ENCODE peak calls at places on chromosome 1, in seven cellular contexts. One of them, this sample, is unnamed.

GRCh38 chr1:155834296-155834926 is 22.6 kb downstream of the GON4L start:
- DNase-seq in CD8-positive, alpha-beta memory T cell: no peak
- DNase-seq in upper lobe of right lung: no peak
- DNase-seq in A549: no peak
- DNase-seq in ascending aorta: no peak
- DNase-seq in fibroblast of lung: peak; percentile 21
- DNase-seq in endodermal cell: peak; percentile 66
- DNase-seq in this sample: no peak

GRCh38 chr1:201759194-201759814 is 69.7 kb upstream of the IPO9 start:
- DNase-seq in ascending aorta: no peak
- DNase-seq in upper lobe of right lung: no peak
- DNase-seq in CD8-positive, alpha-beta memory T cell: no peak
- DNase-seq in A549: no peak
- DNase-seq in endodermal cell: no peak
- DNase-seq in fibroblast of lung: peak; percentile 50
- DNase-seq in this sample: no peak

GRCh38 chr1:47207811-47208373 is 18.1 kb upstream of the PDZK1IP1 start:
- DNase-seq in endodermal cell: no peak
- DNase-seq in fibroblast of lung: no peak
- DNase-seq in A549: no peak
- DNase-seq in ascending aorta: peak; percentile 33
- DNase-seq in upper lobe of right lung: no peak
- DNase-seq in CD8-positive, alpha-beta memory T cell: no peak
- DNase-seq in this sample: no peak

GRCh38 chr1:237287876-237288517 is 246.0 kb downstream of the RYR2 start:
- DNase-seq in ascending aorta: no peak
- DNase-seq in endodermal cell: peak; percentile 53
- DNase-seq in A549: no peak
- DNase-seq in CD8-positive, alpha-beta memory T cell: no peak
- DNase-seq in upper lobe of right lung: no peak
- DNase-seq in fibroblast of lung: no peak
- DNase-seq in this sample: no peak

GRCh38 chr1:196891251-196891650 is 3.4 kb downstream of the CFHR4 start:
- DNase-seq in fibroblast of lung: no peak
- DNase-seq in upper lobe of right lung: no peak
- DNase-seq in A549: no peak
- DNase-seq in ascending aorta: no peak
- DNase-seq in endodermal cell: no peak
- DNase-seq in CD8-positive, alpha-beta memory T cell: no peak
- DNase-seq in this sample: no peak

GRCh38 chr1:226419284-226419683 is 11.4 kb upstream of the PARP1 start:
- DNase-seq in CD8-positive, alpha-beta memory T cell: no peak
- DNase-seq in A549: no peak
- DNase-seq in ascending aorta: no peak
- DNase-seq in upper lobe of right lung: no peak
- DNase-seq in fibroblast of lung: no peak
- DNase-seq in endodermal cell: peak; percentile 10
- DNase-seq in this sample: no peak

GRCh38 chr1:169133801-169134558 is 27.5 kb downstream of the ATP1B1 start:
- DNase-seq in ascending aorta: no peak
- DNase-seq in A549: no peak
- DNase-seq in endodermal cell: no peak
- DNase-seq in fibroblast of lung: peak; percentile 38
- DNase-seq in CD8-positive, alpha-beta memory T cell: no peak
- DNase-seq in upper lobe of right lung: no peak
- DNase-seq in this sample: no peak

GRCh38 chr1:209583408-209583807 is at the start of gene CAMK1G:
- DNase-seq in A549: no peak
- DNase-seq in ascending aorta: no peak
- DNase-seq in CD8-positive, alpha-beta memory T cell: no peak
- DNase-seq in endodermal cell: peak; percentile 84
- DNase-seq in upper lobe of right lung: no peak
- DNase-seq in fibroblast of lung: peak; percentile 88
- DNase-seq in this sample: no peak

GRCh38 chr1:55214903-55215193 is 316 bp downstream of the USP24 start:
- DNase-seq in fibroblast of lung: peak; percentile 53
- DNase-seq in endodermal cell: peak; percentile 84
- DNase-seq in CD8-positive, alpha-beta memory T cell: no peak
- DNase-seq in upper lobe of right lung: peak; percentile 79
- DNase-seq in ascending aorta: peak; percentile 66
- DNase-seq in A549: no peak
- DNase-seq in this sample: no peak

GRCh38 chr1:77385551-77385950 is 103.7 kb downstream of the AK5 start:
- DNase-seq in fibroblast of lung: no peak
- DNase-seq in upper lobe of right lung: no peak
- DNase-seq in ascending aorta: no peak
- DNase-seq in CD8-positive, alpha-beta memory T cell: no peak
- DNase-seq in endodermal cell: no peak
- DNase-seq in A549: no peak
- DNase-seq in this sample: no peak

GRCh38 chr1:66981679-66982078 is 56.9 kb downstream of the MIER1 start:
- DNase-seq in upper lobe of right lung: no peak
- DNase-seq in fibroblast of lung: peak; percentile 44
- DNase-seq in A549: no peak
- DNase-seq in endodermal cell: no peak
- DNase-seq in CD8-positive, alpha-beta memory T cell: peak; percentile 48
- DNase-seq in ascending aorta: no peak
- DNase-seq in this sample: no peak

GRCh38 chr1:60679976-60680375 is 402.4 kb upstream of the NFIA start:
- DNase-seq in A549: no peak
- DNase-seq in upper lobe of right lung: no peak
- DNase-seq in fibroblast of lung: no peak
- DNase-seq in ascending aorta: no peak
- DNase-seq in CD8-positive, alpha-beta memory T cell: no peak
- DNase-seq in endodermal cell: no peak
- DNase-seq in this sample: no peak

GRCh38 chr1:25544243-25544764 is 898 bp downstream of the LDLRAP1 start:
- DNase-seq in upper lobe of right lung: no peak
- DNase-seq in CD8-positive, alpha-beta memory T cell: no peak
- DNase-seq in fibroblast of lung: no peak
- DNase-seq in A549: no peak
- DNase-seq in endodermal cell: peak; percentile 64
- DNase-seq in ascending aorta: no peak
- DNase-seq in this sample: no peak

GRCh38 chr1:148263906-148264255 is 111.8 kb upstream of the NBPF11 start:
- DNase-seq in upper lobe of right lung: no peak
- DNase-seq in fibroblast of lung: no peak
- DNase-seq in CD8-positive, alpha-beta memory T cell: no peak
- DNase-seq in endodermal cell: no peak
- DNase-seq in ascending aorta: no peak
- DNase-seq in A549: peak; percentile 7
- DNase-seq in this sample: no peak

GRCh38 chr1:150024156-150024555 is 13.6 kb upstream of the OTUD7B start:
- DNase-seq in fibroblast of lung: no peak
- DNase-seq in CD8-positive, alpha-beta memory T cell: no peak
- DNase-seq in ascending aorta: no peak
- DNase-seq in upper lobe of right lung: no peak
- DNase-seq in endodermal cell: no peak
- DNase-seq in A549: no peak
- DNase-seq in this sample: no peak

GRCh38 chr1:110385369-110385768 is 5.5 kb downstream of the SLC16A4 start:
- DNase-seq in upper lobe of right lung: no peak
- DNase-seq in A549: no peak
- DNase-seq in endodermal cell: no peak
- DNase-seq in fibroblast of lung: no peak
- DNase-seq in ascending aorta: no peak
- DNase-seq in CD8-positive, alpha-beta memory T cell: no peak
- DNase-seq in this sample: no peak

DNA sequence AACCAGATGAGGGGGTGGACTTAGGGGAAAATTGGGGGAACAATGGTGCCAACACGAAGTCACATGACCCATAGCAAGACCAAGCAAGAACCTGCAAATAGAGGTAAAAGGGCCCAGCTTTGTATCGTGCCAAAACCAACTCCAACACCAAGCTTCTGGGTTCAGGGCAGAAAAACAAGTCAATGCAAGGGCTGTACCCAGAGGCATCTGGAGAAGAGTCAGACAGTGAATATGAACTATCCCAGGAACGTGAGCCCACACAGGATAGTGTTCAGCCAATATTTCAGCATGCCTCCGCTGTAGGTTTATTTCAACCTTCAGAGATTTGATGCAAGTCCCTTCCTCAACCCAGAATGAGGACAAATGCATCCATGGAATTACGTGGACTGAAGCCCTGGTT is 15.0 kb upstream of the ZMYM6 start:
- DNase-seq in endodermal cell: no peak
- DNase-seq in fibroblast of lung: no peak
- DNase-seq in ascending aorta: no peak
- DNase-seq in A549: no peak
- DNase-seq in CD8-positive, alpha-beta memory T cell: no peak
- DNase-seq in upper lobe of right lung: no peak
- DNase-seq in this sample: no peak
- H3K4me1 ChIP-seq in endodermal cell: no peaks in the 10 kb centered on the region
- H3K4me1 ChIP-seq in fibroblast of lung: peaks cover 8% of the 10 kb centered on the region
- H3K4me1 ChIP-seq in ascending aorta: no peaks in the 10 kb centered on the region
- H3K4me1 ChIP-seq in A549: no peaks in the 10 kb centered on the region
- H3K4me1 ChIP-seq in CD8-positive, alpha-beta memory T cell: no peaks in the 10 kb centered on the region
- H3K4me1 ChIP-seq in upper lobe of right lung: no peaks in the 10 kb centered on the region
- H3K4me1 ChIP-seq in this sample: peaks cover 13% of the 10 kb centered on the region

DNA sequence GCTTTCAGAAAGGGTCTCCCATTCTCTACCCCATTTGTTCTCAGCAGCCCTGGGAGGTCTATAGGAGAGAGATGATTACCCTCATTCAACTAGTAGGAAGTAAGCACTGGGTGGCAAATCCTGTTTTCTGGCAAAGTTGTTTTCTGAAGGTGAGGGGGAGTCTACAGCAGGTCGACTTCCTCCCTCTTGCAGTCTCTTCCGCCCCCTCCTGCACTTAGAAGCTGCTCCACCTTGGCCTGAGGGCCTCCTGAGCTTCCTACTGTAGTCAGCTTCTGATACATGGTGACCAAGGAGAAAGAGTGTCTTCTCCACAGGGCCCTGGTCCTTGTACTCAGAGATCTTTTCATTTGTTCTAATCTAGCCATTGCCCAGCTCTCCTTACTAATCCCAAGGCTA is 93.1 kb downstream of the RGL1 start:
- DNase-seq in CD8-positive, alpha-beta memory T cell: no peak
- DNase-seq in upper lobe of right lung: no peak
- DNase-seq in endodermal cell: no peak
- DNase-seq in ascending aorta: no peak
- DNase-seq in A549: no peak
- DNase-seq in fibroblast of lung: no peak
- DNase-seq in this sample: no peak
- H3K4me1 ChIP-seq in CD8-positive, alpha-beta memory T cell: no peaks in the 10 kb centered on the region
- H3K4me1 ChIP-seq in upper lobe of right lung: peaks cover 8% of the 10 kb centered on the region
- H3K4me1 ChIP-seq in endodermal cell: no peaks in the 10 kb centered on the region
- H3K4me1 ChIP-seq in ascending aorta: no peaks in the 10 kb centered on the region
- H3K4me1 ChIP-seq in A549: peaks cover 2% of the 10 kb centered on the region
- H3K4me1 ChIP-seq in fibroblast of lung: no peaks in the 10 kb centered on the region
- H3K4me1 ChIP-seq in this sample: no peaks in the 10 kb centered on the region

GRCh38 chr1:2529776-2530500 is at the start of gene HES5:
- DNase-seq in endodermal cell: peak; percentile 86
- DNase-seq in fibroblast of lung: no peak
- DNase-seq in ascending aorta: no peak
- DNase-seq in upper lobe of right lung: no peak
- DNase-seq in A549: no peak
- DNase-seq in CD8-positive, alpha-beta memory T cell: no peak
- DNase-seq in this sample: no peak
- H3K4me1 ChIP-seq in endodermal cell: no peaks in the 10 kb centered on the region
- H3K4me1 ChIP-seq in fibroblast of lung: peaks cover 5% of the 10 kb centered on the region
- H3K4me1 ChIP-seq in ascending aorta: peaks cover 33% of the 10 kb centered on the region
- H3K4me1 ChIP-seq in upper lobe of right lung: peaks cover 37% of the 10 kb centered on the region
- H3K4me1 ChIP-seq in A549: peaks cover 32% of the 10 kb centered on the region
- H3K4me1 ChIP-seq in CD8-positive, alpha-beta memory T cell: peaks cover 32% of the 10 kb centered on the region
- H3K4me1 ChIP-seq in this sample: peaks cover 80% of the 10 kb centered on the region

GRCh38 chr1:94669213-94669612 is 127.7 kb upstream of the F3 start:
- DNase-seq in upper lobe of right lung: no peak
- DNase-seq in endodermal cell: no peak
- DNase-seq in CD8-positive, alpha-beta memory T cell: no peak
- DNase-seq in ascending aorta: no peak
- DNase-seq in fibroblast of lung: no peak
- DNase-seq in A549: no peak
- DNase-seq in this sample: no peak
- H3K4me1 ChIP-seq in upper lobe of right lung: no peaks in the 10 kb centered on the region
- H3K4me1 ChIP-seq in endodermal cell: peaks cover 17% of the 10 kb centered on the region
- H3K4me1 ChIP-seq in CD8-positive, alpha-beta memory T cell: no peaks in the 10 kb centered on the region
- H3K4me1 ChIP-seq in ascending aorta: no peaks in the 10 kb centered on the region
- H3K4me1 ChIP-seq in fibroblast of lung: peaks cover 3% of the 10 kb centered on the region
- H3K4me1 ChIP-seq in A549: peaks cover 3% of the 10 kb centered on the region
- H3K4me1 ChIP-seq in this sample: no peaks in the 10 kb centered on the region

DNA sequence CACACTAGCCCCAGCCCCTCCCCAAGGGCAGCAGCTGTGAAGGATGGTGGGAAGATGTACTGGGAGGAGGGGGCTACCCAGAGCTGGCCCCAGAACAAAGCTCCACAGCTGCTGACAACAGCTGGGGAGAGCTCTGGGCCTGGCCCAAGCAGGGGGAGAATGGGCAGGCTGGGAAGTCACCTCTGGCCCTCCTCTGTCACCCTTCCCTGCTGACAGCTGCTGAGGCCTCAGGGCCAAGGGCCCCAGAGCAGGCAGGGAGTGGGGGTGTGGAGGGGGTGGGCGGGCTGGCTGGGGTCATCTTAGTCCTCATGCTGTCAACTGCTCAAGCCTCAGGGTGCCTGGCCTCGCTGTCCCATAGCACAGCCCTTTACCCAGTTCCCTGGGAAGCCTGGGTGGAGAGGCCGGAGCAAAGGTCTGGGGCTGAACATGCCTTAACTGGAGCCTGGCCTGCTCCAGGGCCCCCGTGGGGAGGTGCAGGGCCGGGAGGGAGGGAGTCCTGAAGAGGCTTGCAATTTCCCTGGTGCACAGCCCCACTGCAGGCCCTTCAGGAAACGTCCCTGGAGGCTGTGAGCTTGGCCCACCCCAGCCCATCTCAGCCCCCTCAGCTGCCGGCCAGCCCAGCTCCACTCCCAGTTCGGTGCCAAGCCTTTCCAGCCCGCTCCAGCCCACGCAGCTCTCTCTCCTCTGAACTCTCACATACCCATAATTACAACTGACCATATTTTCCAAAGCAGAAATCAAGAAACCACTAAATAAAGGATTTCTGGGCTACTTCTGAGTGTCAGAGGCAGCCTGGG is 25.7 kb downstream of the HSPG2 start:
- DNase-seq in upper lobe of right lung: no peak
- DNase-seq in endodermal cell: no peak
- DNase-seq in ascending aorta: no peak
- DNase-seq in CD8-positive, alpha-beta memory T cell: no peak
- DNase-seq in fibroblast of lung: peak; percentile 59
- DNase-seq in A549: no peak
- DNase-seq in this sample: no peak
- H3K4me1 ChIP-seq in upper lobe of right lung: peaks cover 93% of the 10 kb centered on the region
- H3K4me1 ChIP-seq in endodermal cell: peaks cover 25% of the 10 kb centered on the region
- H3K4me1 ChIP-seq in ascending aorta: peaks cover 64% of the 10 kb centered on the region
- H3K4me1 ChIP-seq in CD8-positive, alpha-beta memory T cell: peaks cover 12% of the 10 kb centered on the region
- H3K4me1 ChIP-seq in fibroblast of lung: peaks cover 40% of the 10 kb centered on the region
- H3K4me1 ChIP-seq in A549: peaks cover 41% of the 10 kb centered on the region
- H3K4me1 ChIP-seq in this sample: peaks cover 76% of the 10 kb centered on the region

DNA sequence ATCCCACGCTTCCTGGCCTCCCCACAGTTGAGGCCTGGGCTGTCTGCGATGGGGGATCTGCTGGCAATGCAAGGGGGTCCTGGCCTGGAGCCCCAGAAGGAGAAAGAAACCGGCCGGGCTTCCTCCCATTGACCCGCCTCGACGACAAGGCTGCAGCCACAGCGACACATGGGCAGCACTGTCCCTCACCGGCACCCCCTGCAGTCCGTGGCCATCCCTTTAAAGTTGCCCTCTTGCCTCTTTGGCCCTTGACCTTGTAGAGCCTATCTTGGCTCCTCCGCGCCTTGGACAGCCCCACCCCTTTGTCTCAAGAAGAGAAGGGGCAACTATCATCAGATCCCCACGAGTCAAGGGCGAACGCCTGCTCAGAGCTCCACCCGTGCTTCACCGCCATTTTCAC is 106.0 kb downstream of the CASZ1 start:
- DNase-seq in ascending aorta: no peak
- DNase-seq in upper lobe of right lung: no peak
- DNase-seq in CD8-positive, alpha-beta memory T cell: no peak
- DNase-seq in A549: no peak
- DNase-seq in fibroblast of lung: no peak
- DNase-seq in endodermal cell: no peak
- DNase-seq in this sample: no peak
- H3K4me1 ChIP-seq in ascending aorta: peaks cover 9% of the 10 kb centered on the region
- H3K4me1 ChIP-seq in upper lobe of right lung: peaks cover 56% of the 10 kb centered on the region
- H3K4me1 ChIP-seq in CD8-positive, alpha-beta memory T cell: peaks cover 18% of the 10 kb centered on the region
- H3K4me1 ChIP-seq in A549: peaks cover 12% of the 10 kb centered on the region
- H3K4me1 ChIP-seq in fibroblast of lung: no peaks in the 10 kb centered on the region
- H3K4me1 ChIP-seq in endodermal cell: no peaks in the 10 kb centered on the region
- H3K4me1 ChIP-seq in this sample: peaks cover 58% of the 10 kb centered on the region